ENCODE peak calls at places on chromosome 19, in seven cellular contexts. H is H9, K is IMR-90, S is mesendoderm, W is H1, E is mesenchymal stem cell, I is trophoblast cell. F is an unnamed sample.

GRCh38 chr19:46000497-46001246 is 5.4 kb downstream of the CCDC61 start:
- DNase-seq in I (no peak), K (no peak), S (peak), W (peak), H (peak), E (no peak), F (peak)

GRCh38 chr19:35264281-35265125 is 4.3 kb upstream of the USF2 start:
- DNase-seq in E (no peak), W (no peak), H (peak), K (no peak), S (no peak), I (no peak), F (no peak)

GRCh38 chr19:15357906-15358305 is 21.7 kb downstream of the AKAP8 start:
- DNase-seq in K (no peak), I (no peak), E (no peak), S (no peak), H (no peak), W (no peak), F (no peak)

GRCh38 chr19:2375341-2376121 is 15.5 kb downstream of the TMPRSS9 start:
- DNase-seq in W (no peak), S (no peak), E (no peak), K (no peak), H (no peak), I (no peak), F (no peak)

GRCh38 chr19:58558623-58559274 is 338 bp upstream of the UBE2M start:
- DNase-seq in W (peak), I (peak), E (peak), H (peak), S (peak), K (peak), F (peak)

GRCh38 chr19:49645995-49646394 is 4.0 kb downstream of the SCAF1 start:
- DNase-seq in H (no peak), I (no peak), E (no peak), W (no peak), K (no peak), S (no peak), F (no peak)

GRCh38 chr19:41441321-41441945 is 1.5 kb upstream of the ERICH4 start:
- DNase-seq in W (no peak), H (no peak), I (no peak), K (no peak), E (no peak), S (no peak), F (no peak)

GRCh38 chr19:7294571-7295212 is 478 bp upstream of the INSR start:
- DNase-seq in S (peak), H (peak), E (peak), W (peak), I (peak), K (peak), F (peak)

GRCh38 chr19:52227980-52228379 is 38.1 kb downstream of the PPP2R1A start:
- DNase-seq in I (no peak), W (no peak), E (no peak), H (no peak), S (no peak), K (no peak), F (no peak)

GRCh38 chr19:51784109-51784785 is 10.7 kb upstream of the FPR3 start:
- DNase-seq in E (no peak), K (no peak), S (no peak), W (no peak), H (no peak), I (no peak), F (no peak)

GRCh38 chr19:49488863-49489537 is 1.6 kb downstream of the RPL13A start:
- DNase-seq in E (peak), W (no peak), K (no peak), S (no peak), I (no peak), H (peak), F (no peak)

GRCh38 chr19:54905411-54905810 is 537 bp upstream of the NCR1 start:
- DNase-seq in K (no peak), E (no peak), S (no peak), I (no peak), W (no peak), H (no peak), F (no peak)

GRCh38 chr19:1130801-1131717 is 27.3 kb downstream of the GPX4 start:
- DNase-seq in H (no peak), I (no peak), W (no peak), S (no peak), K (no peak), E (peak), F (no peak)
- H2AK5ac ChIP-seq in H (no peak), I (peak), W (no peak), S (no peak), K (peak), E (peak), F (peak)

DNA sequence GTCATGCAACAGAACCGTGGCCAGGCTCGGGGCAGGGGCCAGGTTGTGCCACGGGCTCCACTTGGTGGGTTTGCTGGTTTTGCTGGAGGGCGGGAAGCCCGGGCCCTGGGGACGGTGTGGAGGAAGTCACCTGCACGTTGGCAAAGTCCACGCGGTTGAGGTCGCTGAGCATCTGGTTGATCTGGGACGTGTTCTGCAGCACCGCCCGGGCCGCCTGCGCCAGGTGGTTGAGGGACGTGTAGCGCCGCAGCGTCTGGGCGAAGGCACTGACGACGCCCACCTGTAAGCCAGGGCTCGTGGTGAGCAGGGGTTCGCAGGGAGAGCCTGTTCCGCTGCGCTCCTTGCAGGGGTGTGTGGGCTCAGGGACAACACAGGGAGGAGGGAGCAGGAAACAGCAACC is 24.7 kb upstream of the RANBP3 start:
- DNase-seq in E (no peak), I (no peak), S (no peak), K (no peak), W (no peak), H (no peak), F (no peak)
- H4K8ac ChIP-seq in E (no peak), I (no peak), S (no peak), K (no peak), W (peak), H (no peak), F (no peak)

DNA sequence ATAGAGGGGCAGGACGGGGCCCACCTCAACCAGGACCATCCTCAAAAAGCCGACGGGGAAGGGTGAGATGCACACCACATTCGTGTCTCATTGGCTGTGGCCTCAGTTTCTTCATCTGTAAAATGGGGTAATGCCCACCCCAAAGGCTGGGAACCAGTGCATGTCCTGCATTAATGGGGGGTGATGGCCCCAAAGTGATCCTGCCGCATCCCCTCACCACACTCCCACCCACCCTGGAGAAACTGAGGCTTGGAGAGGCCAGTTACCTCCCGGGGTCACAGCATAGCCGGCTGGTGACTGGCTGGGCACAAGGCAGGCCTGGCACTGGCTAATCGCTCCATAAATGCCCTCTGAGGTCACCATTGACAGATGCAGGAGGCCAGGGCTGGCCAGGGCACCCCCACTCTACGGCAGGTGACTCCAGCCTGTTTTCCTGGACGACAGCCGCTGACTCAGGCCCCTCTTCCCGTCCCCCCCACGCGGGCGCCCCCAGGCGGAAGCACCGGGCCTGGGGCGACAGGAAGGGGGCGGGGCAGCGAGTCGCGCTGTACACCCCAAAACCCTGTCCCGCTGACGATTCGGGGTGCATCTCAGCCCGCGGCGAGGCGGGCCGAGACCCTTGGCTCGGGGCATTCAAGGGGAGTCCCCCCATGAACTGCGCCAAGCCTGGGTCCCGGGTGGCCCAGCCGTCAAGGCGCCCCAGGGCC is 483 bp upstream of the MIDN start:
- DNase-seq in I (peak), E (peak), W (peak), H (peak), K (peak), S (peak), F (no peak)
- H2AK5ac ChIP-seq in I (peak), E (peak), W (peak), H (no peak), K (peak), S (no peak), F (peak)

DNA sequence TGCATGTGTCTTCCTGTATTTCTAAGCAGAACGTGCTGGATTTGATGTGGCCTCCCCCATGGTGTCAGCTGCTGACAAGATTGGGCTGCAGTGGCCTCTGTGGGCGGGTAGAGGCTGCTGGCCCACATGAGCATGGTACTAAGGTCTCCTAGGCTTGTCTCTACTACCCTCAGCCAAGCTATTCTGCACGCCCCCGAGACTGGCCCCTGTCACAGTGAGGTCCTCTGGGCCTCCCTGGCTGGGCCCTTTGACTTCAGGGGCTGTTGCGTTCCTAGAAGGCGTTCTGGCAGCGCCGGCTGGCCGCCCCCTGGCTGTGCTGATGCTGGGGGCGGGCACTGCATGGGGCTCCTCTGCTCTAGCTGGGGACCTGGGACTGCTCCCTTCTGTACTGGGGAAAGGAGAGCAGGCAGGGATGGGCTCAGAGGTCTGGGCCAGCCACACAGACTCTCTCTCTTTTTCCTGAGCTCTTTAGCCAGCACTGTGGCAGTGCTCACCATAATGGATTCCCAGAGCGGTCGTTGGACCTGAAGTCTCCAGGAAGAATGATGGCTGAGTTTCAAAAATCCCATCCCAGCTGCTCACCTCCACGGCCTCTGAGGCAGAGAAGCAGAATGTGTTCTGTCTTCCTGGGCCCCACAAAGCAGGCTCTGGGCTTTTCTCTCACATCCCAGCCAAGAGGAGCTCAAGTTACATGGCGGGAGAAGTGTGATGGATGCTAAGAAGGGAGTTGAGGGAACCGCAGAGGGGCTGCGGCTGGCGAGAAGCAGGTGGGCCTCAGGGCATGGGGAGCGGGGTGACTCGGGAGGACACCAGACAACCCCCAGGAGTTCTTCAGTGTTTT is 32.3 kb downstream of the TSSK6 start:
- DNase-seq in W (no peak), E (no peak), H (no peak), I (no peak), K (peak), S (no peak), F (no peak)
- H4K8ac ChIP-seq in W (no peak), E (no peak), H (no peak), I (no peak), K (no peak), S (no peak), F (no peak)

DNA sequence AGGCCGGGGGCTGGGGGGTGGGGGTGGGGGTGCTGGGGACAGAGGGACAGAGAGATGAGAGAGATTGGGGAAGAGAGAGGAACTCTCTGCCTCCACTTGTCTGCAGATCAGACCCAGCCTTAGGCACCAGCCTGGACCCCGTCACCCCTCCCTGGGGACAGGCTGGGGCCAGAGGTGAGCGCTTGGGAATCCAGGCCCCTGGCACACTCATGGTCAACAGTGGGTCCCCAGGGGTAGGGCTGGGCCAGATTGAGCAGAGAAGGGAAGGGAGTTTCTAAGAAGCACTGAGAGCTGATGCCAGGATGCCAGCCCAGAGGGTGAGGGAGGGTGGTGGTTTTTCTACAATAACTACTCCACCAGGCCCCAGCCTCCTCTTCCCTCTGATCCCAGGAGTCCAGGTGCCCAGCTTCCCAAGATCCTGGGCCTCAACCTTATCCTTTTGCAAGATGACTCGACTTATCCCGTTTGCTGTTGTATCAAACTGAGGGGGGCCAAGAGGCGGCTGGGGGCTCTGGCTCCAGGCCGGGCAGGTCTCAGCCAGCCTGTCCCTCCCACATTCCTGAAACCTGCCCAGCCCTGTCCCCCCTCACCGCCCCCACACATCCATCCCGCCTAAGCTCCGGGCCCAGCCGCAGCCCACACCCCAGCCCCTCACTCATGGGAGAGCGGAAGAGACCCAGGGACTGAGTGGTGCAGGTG is 1.1 kb downstream of the BCAM start:
- DNase-seq in K (no peak), S (no peak), E (no peak), W (no peak), H (no peak), I (no peak), F (no peak)
- H2AK5ac ChIP-seq in K (peak), S (no peak), E (no peak), W (no peak), H (no peak), I (no peak), F (peak)

GRCh38 chr19:6238643-6239281 is 41.0 kb downstream of the MLLT1 start:
- DNase-seq in S (no peak), H (no peak), E (no peak), I (no peak), W (no peak), K (peak), F (no peak)

GRCh38 chr19:6241056-6241455 is 38.7 kb downstream of the MLLT1 start:
- DNase-seq in I (no peak), H (no peak), S (no peak), W (no peak), E (no peak), K (no peak), F (no peak)

GRCh38 chr19:6239401-6239844 is 40.4 kb downstream of the MLLT1 start:
- DNase-seq in I (no peak), E (no peak), H (no peak), S (no peak), W (no peak), K (peak), F (no peak)

GRCh38 chr19:6241680-6242079 is 38.1 kb downstream of the MLLT1 start:
- DNase-seq in I (no peak), W (no peak), E (no peak), S (no peak), H (no peak), K (no peak), F (no peak)

DNA sequence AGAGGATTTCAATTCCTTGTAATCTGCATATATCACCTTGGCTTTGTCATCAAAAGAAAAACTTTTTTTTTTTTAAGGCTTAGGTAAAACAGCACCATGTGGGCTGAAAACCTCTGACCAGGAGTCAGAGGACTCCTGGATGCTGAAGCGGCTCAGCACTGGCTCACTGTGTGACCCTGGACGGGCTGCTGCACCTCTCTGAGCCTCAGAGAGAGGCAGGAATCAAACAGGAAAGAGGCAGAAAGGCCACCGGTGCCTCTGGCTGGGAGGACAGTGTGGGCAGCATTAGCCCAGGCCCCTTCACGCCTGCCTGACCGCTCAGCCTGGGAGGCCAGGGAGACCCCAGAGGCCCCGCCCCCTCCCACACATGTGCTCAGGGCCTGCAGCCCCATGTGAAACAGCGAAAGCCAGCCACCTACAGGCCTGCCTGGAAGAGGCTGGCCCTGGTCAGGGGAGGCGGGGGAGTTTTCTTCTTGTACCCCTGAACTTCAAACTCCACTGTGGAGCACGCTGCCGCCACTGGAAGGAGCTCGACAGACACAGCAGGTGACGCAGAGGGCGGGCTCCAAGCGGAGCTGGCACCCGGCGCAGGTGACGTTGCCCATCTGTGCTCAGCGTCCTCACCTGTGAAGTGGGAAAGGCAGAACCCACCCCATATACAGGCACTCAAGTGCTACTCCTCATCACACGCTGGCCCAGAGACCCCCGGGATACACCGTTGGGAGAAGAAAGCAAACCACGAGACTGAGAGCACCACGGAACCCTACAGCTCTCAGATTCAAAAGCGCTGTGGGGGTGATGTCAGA is 39.7 kb downstream of the MLLT1 start:
- DNase-seq in H (no peak), S (no peak), E (no peak), W (no peak), I (no peak), K (no peak), F (no peak)
- H4K8ac ChIP-seq in H (no peak), S (no peak), E (no peak), W (no peak), I (no peak), K (no peak), F (no peak)

GRCh38 chr19:28685802-28686201 is 527.1 kb downstream of the UQCRFS1 start:
- DNase-seq in S (no peak), H (no peak), K (no peak), W (no peak), I (no peak), E (no peak), F (no peak)
- H2AK5ac ChIP-seq in S (no peak), H (no peak), K (no peak), W (no peak), I (no peak), E (no peak), F (no peak)

F was measured in neuronal stem cell.